ENCODE peak calls at places on chromosomes 1 and 21, in six cellular contexts. H is GM12878, F is IMR-90, G is K562, B is H1, I is HepG2. M is an unnamed sample.
A peak's percentile ranks its signal among the peaks of the same experiment; 100 is the strongest.

GRCh38 chr21:46266946-46267345 is 18.5 kb downstream of the MCM3AP start:
- DNase-seq in I (no peak), F (no peak), B (no peak), G (no peak), H (no peak), M (no peak)

GRCh38 chr1:208184993-208185703 is 59.0 kb downstream of the PLXNA2 start:
- DNase-seq in H (no peak), F (peak; percentile 64), G (no peak), B (no peak), I (no peak), M (no peak)

GRCh38 chr1:14415396-14415795 is 183.1 kb upstream of the KAZN start:
- DNase-seq in H (no peak), G (peak; percentile 54), I (no peak), B (no peak), F (no peak), M (no peak)

GRCh38 chr1:54543729-54544496 is 4.1 kb upstream of the ACOT11 start:
- DNase-seq in H (no peak), B (no peak), G (peak; percentile 9), F (peak; percentile 84), I (no peak), M (no peak)

GRCh38 chr1:198620951-198621824 is 17.7 kb upstream of the PTPRC start:
- DNase-seq in G (no peak), H (peak; percentile 93), B (no peak), F (no peak), I (no peak), M (no peak)

GRCh38 chr1:85398391-85399064 is 66.4 kb downstream of the DDAH1 start:
- DNase-seq in F (peak; percentile 71), H (no peak), I (no peak), B (no peak), G (no peak), M (no peak)

GRCh38 chr1:184646824-184647223 is 107.8 kb downstream of the EDEM3 start:
- DNase-seq in H (no peak), F (no peak), B (no peak), G (no peak), I (no peak), M (no peak)

GRCh38 chr1:220291575-220291974 is 19.3 kb upstream of the RAB3GAP2 start:
- DNase-seq in H (no peak), I (no peak), B (no peak), G (no peak), F (no peak), M (no peak)

GRCh38 chr1:3681898-3682806 is 29.8 kb downstream of the TP73 start:
- DNase-seq in H (no peak), G (no peak), B (no peak), I (no peak), F (no peak), M (no peak)

GRCh38 chr1:52623812-52624211 is 9.2 kb upstream of the SHISAL2A start:
- DNase-seq in I (no peak), G (no peak), F (no peak), B (no peak), H (no peak), M (no peak)

GRCh38 chr1:25074326-25074725 is 144.2 kb upstream of the RUNX3 start:
- DNase-seq in G (no peak), F (no peak), H (no peak), I (no peak), B (no peak), M (no peak)

GRCh38 chr1:77539510-77540142 is 142.8 kb downstream of the ZZZ3 start:
- DNase-seq in F (peak; percentile 81), B (no peak), H (no peak), G (no peak), I (no peak), M (no peak)

GRCh38 chr1:188719735-188720134 is 1757.9 kb downstream of the BRINP3 start:
- DNase-seq in F (no peak), G (no peak), I (no peak), H (no peak), B (no peak), M (no peak)

GRCh38 chr1:228277491-228278431 is 69.9 kb downstream of the OBSCN start:
- DNase-seq in H (no peak), I (no peak), B (no peak), F (no peak), G (no peak), M (no peak)

GRCh38 chr1:246219508-246220030 is 287.5 kb downstream of the SMYD3 start:
- DNase-seq in F (no peak), G (no peak), B (no peak), I (peak; percentile 68), H (no peak), M (no peak)

GRCh38 chr1:65362545-65362944 is 53.2 kb downstream of the DNAJC6 start:
- DNase-seq in F (no peak), B (no peak), G (no peak), H (no peak), I (no peak), M (peak; percentile 19)

GRCh38 chr1:87174726-87175237 is 153.9 kb upstream of the LMO4 start:
- DNase-seq in I (no peak), F (no peak), H (no peak), B (no peak), G (no peak), M (no peak)

GRCh38 chr1:76705560-76705959 is 161.7 kb upstream of the ST6GALNAC5 start:
- DNase-seq in H (no peak), B (no peak), G (no peak), F (no peak), I (no peak), M (no peak)

GRCh38 chr1:85313888-85314696 is 37.7 kb upstream of the BCL10 start:
- DNase-seq in B (no peak), G (no peak), I (no peak), H (no peak), F (peak; percentile 96), M (no peak)

GRCh38 chr1:186089938-186090337 is 285.1 kb downstream of the TPR start:
- DNase-seq in H (no peak), I (no peak), B (no peak), F (peak; percentile 45), G (no peak), M (no peak)

GRCh38 chr21:42570841-42571387 is 57.3 kb downstream of the SLC37A1 start:
- DNase-seq in I (no peak), F (no peak), H (no peak), B (no peak), G (no peak), M (no peak)

GRCh38 chr1:247332215-247332900 is 691 bp upstream of the ZNF496 start:
- DNase-seq in I (no peak), G (peak; percentile 80), B (no peak), H (no peak), F (peak; percentile 42), M (no peak)

GRCh38 chr1:150764617-150765090 is 924 bp downstream of the CTSS start:
- DNase-seq in G (no peak), I (peak; percentile 1), H (no peak), F (peak; percentile 97), B (no peak), M (no peak)

GRCh38 chr1:211344335-211344664 is 17.7 kb downstream of the TRAF5 start:
- DNase-seq in H (no peak), B (no peak), F (peak; percentile 32), I (no peak), G (no peak), M (no peak)

GRCh38 chr1:238488406-238488805 is 597.7 kb upstream of the ZP4 start:
- DNase-seq in G (no peak), H (no peak), I (no peak), F (peak; percentile 48), B (no peak), M (no peak)

GRCh38 chr1:239543873-239544272 is 157.5 kb downstream of the CHRM3 start:
- DNase-seq in H (no peak), B (no peak), I (no peak), G (no peak), F (no peak), M (no peak)

GRCh38 chr1:154557939-154558609 is 388 bp downstream of the UBE2Q1 start:
- DNase-seq in F (peak; percentile 18), B (no peak), I (no peak), H (no peak), G (peak; percentile 32), M (no peak)
- H2AFZ ChIP-seq in F (peak overlapping the region; percentile 99), B (no peak overlapping the region), I (no peak overlapping the region), H (no peak overlapping the region), G (peak overlapping the region; percentile 26), M (no peak overlapping the region)

GRCh38 chr1:36570478-36571060 is 87.9 kb upstream of the CSF3R start:
- DNase-seq in B (no peak), F (no peak), I (no peak), G (no peak), H (no peak), M (no peak)
- TF ChIP-seq CEBPB in B (no peak), F (no peak), I (no peak), G (no peak), H (no peak), M (no peak)

DNA sequence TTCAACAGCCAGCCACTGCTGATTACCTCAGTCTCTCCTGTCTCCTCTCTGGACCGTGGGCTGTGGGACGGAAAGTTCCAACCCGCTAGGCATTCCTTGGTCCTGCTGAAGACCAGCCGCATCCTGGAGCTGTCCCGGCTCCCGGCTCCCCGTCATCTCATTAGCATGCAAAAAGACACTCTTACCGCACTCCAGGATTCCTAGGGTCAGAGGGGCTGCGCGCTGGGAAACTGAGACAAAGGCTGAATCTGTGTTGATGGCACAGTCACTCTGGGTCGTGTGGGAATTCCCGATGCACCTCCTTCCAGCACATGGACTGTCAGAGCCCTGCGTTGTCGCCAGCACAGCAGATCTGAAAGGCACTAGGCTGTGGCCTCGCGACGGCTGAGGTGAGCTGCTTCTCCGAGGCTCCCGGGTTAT is 65.7 kb downstream of the PRKCZ start:
- DNase-seq in G (no peak), I (no peak), B (peak; percentile 51), F (peak; percentile 48), H (no peak), M (no peak)
- H3K4me3 ChIP-seq in G (no peak overlapping the region), I (no peak overlapping the region), B (peak overlapping the region; percentile 25), F (no peak overlapping the region), H (no peak overlapping the region), M (no peak overlapping the region)

GRCh38 chr1:99740141-99740540 is 26.3 kb downstream of the FRRS1 start:
- DNase-seq in F (no peak), B (no peak), H (no peak), G (no peak), I (no peak), M (no peak)
- H2AFZ ChIP-seq in F (no peak overlapping the region), B (no peak overlapping the region), H (no peak overlapping the region), G (no peak overlapping the region), I (no peak overlapping the region), M (no peak overlapping the region)

GRCh38 chr1:104718752-104719151 is 969.1 kb downstream of the AMY1C start:
- DNase-seq in F (no peak), G (no peak), H (no peak), B (no peak), I (no peak), M (no peak)

GRCh38 chr1:104720701-104721100 is 971.0 kb downstream of the AMY1C start:
- DNase-seq in G (no peak), B (no peak), I (no peak), H (no peak), F (no peak), M (no peak)
- TF ChIP-seq CEBPB in G (no peak), B (no peak), I (no peak), H (no peak), F (no peak), M (no peak)

DNA sequence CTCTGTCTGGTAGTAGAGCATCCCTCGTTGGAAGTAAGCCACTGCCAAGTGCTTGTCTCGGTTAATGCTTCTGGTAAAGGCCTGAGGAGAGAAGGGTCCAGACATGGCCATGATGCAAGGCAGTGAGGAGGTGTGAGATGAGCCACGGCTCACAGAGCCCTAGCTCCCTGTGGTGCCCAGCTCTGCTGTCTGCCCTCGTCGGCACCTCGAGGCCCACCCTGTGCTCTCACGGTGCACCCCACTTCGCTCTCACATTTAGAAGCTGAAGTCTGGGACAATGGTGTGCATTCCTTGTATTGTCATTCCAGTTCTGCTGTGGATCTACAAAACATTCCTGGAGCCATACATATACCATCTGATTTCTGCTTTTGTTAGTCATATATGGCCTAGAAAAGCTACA is 3.4 kb downstream of the NCF2 start:
- DNase-seq in G (no peak), I (no peak), F (no peak), H (no peak), B (no peak), M (no peak)
- H3K4me3 ChIP-seq in G (no peak overlapping the region), I (no peak overlapping the region), F (no peak overlapping the region), H (no peak overlapping the region), B (no peak overlapping the region), M (no peak overlapping the region)